ENCODE peak calls at places on chromosomes 16 and 17, in six cellular contexts. W, Q, Z, X, V and B are unnamed samples.

GRCh38 chr16:57994778-57995177 is 5.7 kb downstream of the ZNF319 start:
- DNase-seq in W (peak; percentile 81), Q (peak; percentile 77), Z (peak; percentile 68), X (peak; percentile 37), V (peak; percentile 64), B (peak; percentile 48)

GRCh38 chr17:35930211-35931065 is at the start of gene RDM1:
- DNase-seq in W (peak; percentile 94), Q (peak; percentile 58), Z (peak; percentile 96), X (peak; percentile 79), V (peak; percentile 92), B (peak; percentile 86)

GRCh38 chr16:20781697-20782096 is 17.9 kb downstream of the ACSM3 start:
- DNase-seq in W (no peak), Q (no peak), Z (no peak), X (no peak), V (no peak), B (no peak)

GRCh38 chr17:15354256-15354655 is 12.9 kb upstream of the TEKT3 start:
- DNase-seq in W (no peak), Q (no peak), Z (no peak), X (peak; percentile 38), V (no peak), B (no peak)

GRCh38 chr17:40063034-40063765 is 435 bp downstream of the THRA start:
- DNase-seq in W (peak; percentile 86), Q (peak; percentile 59), Z (peak; percentile 83), X (no peak), V (peak; percentile 82), B (peak; percentile 45)

GRCh38 chr16:72404299-72404698 is 232.3 kb upstream of the PMFBP1 start:
- DNase-seq in W (no peak), Q (peak; percentile 45), Z (no peak), X (peak; percentile 14), V (no peak), B (no peak)

GRCh38 chr16:5045499-5046115 is 11.9 kb upstream of the NAGPA start:
- DNase-seq in W (no peak), Q (no peak), Z (no peak), X (no peak), V (no peak), B (no peak)

GRCh38 chr16:5490499-5490898 is 392.9 kb upstream of the EEF2KMT start:
- DNase-seq in W (peak; percentile 82), Q (peak; percentile 6), Z (peak; percentile 85), X (peak; percentile 3), V (peak; percentile 70), B (peak; percentile 35)

GRCh38 chr16:86946396-86946795 is 368.0 kb downstream of the FOXL1 start:
- DNase-seq in W (no peak), Q (no peak), Z (peak; percentile 19), X (peak; percentile 43), V (no peak), B (no peak)

GRCh38 chr16:89350701-89351380 is 133.3 kb downstream of the ZNF778 start:
- DNase-seq in W (no peak), Q (peak; percentile 46), Z (no peak), X (no peak), V (no peak), B (no peak)

DNA sequence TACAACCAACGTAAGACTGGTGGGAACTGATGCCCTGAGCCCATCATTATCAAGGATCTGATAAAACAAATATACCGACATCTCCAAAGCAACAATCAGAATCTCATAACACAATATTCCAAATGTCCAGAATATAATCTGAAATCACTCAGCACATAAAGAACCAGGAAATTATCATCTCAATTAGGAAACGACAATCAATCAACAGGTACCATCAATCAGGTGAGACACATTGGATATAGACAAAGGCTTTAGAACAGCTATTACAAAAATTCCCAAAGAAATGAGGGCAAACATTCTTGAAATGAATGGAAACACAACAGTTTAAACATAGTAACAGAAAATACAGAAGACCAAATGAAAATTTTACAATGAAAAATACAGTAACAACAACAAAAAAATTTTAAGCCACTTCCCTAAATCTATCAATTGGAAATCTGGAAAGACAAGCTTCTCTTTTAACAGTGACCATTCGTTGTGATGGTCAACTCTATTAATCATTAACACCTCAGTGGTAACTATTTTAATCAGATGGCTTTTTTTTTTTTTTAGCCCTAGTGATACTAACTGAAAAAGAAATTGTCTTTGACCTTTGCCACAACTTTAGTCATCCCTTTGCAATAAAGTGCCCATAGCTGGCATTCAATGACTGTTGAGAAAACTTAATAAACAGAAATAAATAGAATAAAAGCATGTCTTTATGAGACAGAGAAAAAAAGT is 70.4 kb downstream of the USP32 start:
- DNase-seq in W (no peak), Q (peak; percentile 10), Z (no peak), X (peak; percentile 16), V (no peak), B (no peak)
- H3F3A ChIP-seq in W (no peaks in the 10 kb centered on the region), Q (no peaks in the 10 kb centered on the region), Z (no peaks in the 10 kb centered on the region), X (no peaks in the 10 kb centered on the region), V (peaks cover 4% of the 10 kb centered on the region), B (no peaks in the 10 kb centered on the region)

DNA sequence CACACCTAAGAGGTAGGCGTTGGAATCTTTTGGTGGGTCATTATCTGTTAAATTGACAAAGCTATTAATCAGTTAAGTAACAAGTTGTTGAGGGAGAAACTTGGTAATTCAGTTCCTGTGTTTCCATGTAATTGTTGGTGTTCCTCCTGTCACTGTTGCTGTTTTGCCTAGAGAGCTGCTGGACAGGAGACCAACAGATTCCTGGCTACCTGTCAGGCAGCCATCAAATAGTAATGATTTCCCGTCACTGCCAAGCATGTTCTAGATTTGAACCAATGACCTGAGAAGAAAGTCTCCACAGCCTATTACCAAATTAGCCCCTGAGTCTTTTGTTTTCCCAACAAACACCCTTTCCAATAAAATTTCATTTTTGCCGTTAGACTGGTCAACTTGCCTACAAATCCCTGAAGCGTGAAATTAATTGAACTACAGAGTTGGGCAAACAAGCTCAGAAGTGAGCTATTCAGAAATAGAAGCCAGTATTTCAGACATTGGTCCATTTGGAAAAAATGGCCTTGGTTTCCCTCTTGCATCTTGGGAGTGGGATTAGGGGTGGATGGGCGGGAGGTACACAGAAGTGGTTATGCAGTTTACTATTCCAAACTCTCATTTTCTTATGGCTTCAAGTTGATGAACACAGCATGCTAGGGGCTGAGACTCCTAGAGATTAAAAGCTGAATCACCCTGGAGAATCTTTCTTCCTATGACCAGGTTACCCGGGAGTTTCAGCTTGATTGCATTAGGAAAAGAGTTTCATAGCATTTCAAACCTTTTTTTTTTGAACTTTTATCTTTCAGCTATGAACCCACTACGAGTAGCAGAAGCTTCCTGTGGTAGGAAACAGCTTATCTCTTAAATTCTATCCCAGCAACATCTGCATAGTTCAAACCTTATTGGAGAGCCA is 262.8 kb upstream of the MAF start:
- DNase-seq in W (no peak), Q (no peak), Z (no peak), X (no peak), V (no peak), B (no peak)
- TF ChIP-seq EZH2phosphoT487 in W (no peak), Q (no peak), Z (no peak), X (no peak), V (no peak), B (no peak)

GRCh38 chr17:82237083-82237745 is 8.4 kb downstream of the SLC16A3 start:
- DNase-seq in W (no peak), Q (no peak), Z (peak; percentile 74), X (no peak), V (no peak), B (no peak)

GRCh38 chr17:82235775-82236141 is 6.9 kb downstream of the SLC16A3 start:
- DNase-seq in W (no peak), Q (no peak), Z (no peak), X (no peak), V (no peak), B (no peak)

GRCh38 chr17:82236142-82236971 is 7.5 kb downstream of the SLC16A3 start:
- DNase-seq in W (peak; percentile 86), Q (peak; percentile 65), Z (peak; percentile 84), X (peak; percentile 63), V (peak; percentile 97), B (peak; percentile 48)

GRCh38 chr17:82234211-82235055 is 5.6 kb downstream of the SLC16A3 start:
- DNase-seq in W (no peak), Q (no peak), Z (no peak), X (no peak), V (no peak), B (no peak)

DNA sequence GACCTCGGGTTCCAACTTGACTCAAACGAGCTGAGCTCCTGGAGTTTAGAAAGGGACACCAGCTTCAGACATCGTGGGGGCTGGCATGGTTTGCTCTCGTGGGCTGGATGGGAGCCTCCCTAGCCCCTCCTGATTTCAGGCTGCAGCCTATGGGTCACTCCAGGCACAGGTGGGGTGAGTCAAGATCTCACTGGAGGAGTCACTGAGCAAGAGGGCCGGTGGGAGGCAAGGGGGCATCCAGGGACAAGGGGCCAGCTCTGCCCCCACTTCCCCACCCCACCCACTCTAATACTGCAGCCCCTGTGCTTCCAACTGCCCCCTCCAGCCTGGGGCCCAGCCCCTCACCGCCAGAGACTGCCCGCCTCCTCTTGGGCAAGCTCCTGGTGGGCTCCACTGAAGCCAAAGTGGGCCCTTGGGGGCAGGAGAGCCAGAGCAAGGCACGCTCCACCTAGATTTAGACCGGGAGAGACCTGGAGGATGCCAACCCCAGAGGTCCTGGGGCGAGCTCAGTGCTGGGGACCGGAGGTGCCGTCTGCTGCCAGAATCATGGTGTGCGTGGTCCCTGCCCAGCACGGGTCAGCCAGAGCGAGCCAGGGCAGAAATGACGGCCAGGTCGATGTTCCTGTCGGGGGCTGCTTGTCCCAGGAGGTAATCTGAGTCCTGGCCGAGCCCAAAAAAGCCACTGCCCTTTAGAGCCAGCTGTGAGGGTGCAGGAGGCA is 6.4 kb downstream of the SLC16A3 start:
- DNase-seq in W (no peak), Q (no peak), Z (no peak), X (no peak), V (no peak), B (no peak)
- H3F3A ChIP-seq in W (peaks cover 33% of the 10 kb centered on the region), Q (peaks cover 18% of the 10 kb centered on the region), Z (peaks cover 2% of the 10 kb centered on the region), X (peaks cover 16% of the 10 kb centered on the region), V (peaks cover 16% of the 10 kb centered on the region), B (no peaks in the 10 kb centered on the region)

GRCh38 chr16:69407702-69408323 is 16.6 kb upstream of the CYB5B start:
- DNase-seq in W (no peak), Q (no peak), Z (no peak), X (no peak), V (no peak), B (no peak)
- TF ChIP-seq EZH2phosphoT487 in W (no peak), Q (no peak), Z (no peak), X (no peak), V (no peak), B (no peak)

GRCh38 chr16:28839899-28840298 is 6.2 kb downstream of the TUFM start:
- DNase-seq in W (no peak), Q (no peak), Z (no peak), X (no peak), V (no peak), B (no peak)

GRCh38 chr16:28837672-28838557 is 8.2 kb downstream of the TUFM start:
- DNase-seq in W (no peak), Q (no peak), Z (no peak), X (no peak), V (no peak), B (no peak)

GRCh38 chr16:28836761-28837064 is 9.4 kb downstream of the TUFM start:
- DNase-seq in W (no peak), Q (no peak), Z (no peak), X (no peak), V (no peak), B (no peak)

GRCh38 chr16:28838558-28838918 is 7.6 kb downstream of the TUFM start:
- DNase-seq in W (no peak), Q (no peak), Z (no peak), X (no peak), V (no peak), B (no peak)

GRCh38 chr16:28839004-28839639 is 7.0 kb downstream of the TUFM start:
- DNase-seq in W (no peak), Q (no peak), Z (no peak), X (no peak), V (no peak), B (no peak)
- H3F3A ChIP-seq in W (peaks cover 54% of the 10 kb centered on the region), Q (peaks cover 36% of the 10 kb centered on the region), Z (peaks cover 27% of the 10 kb centered on the region), X (no peaks in the 10 kb centered on the region), V (peaks cover 42% of the 10 kb centered on the region), B (peaks cover 18% of the 10 kb centered on the region)